ENCODE peak calls at places on chromosomes 11 and 22, in seven cellular contexts. U is H1, N is WTC11, X is A549, W is HepG2, H is SK-N-SH, E is GM12878. M is an unnamed sample.

GRCh38 chr22:37609240-37610152 is 862 bp downstream of the GGA1 start:
- DNase-seq in H (peak), N (no peak), X (no peak), W (no peak), U (no peak), E (no peak), M (peak)

GRCh38 chr11:63884191-63884590 is 32.8 kb downstream of the RCOR2 start:
- DNase-seq in E (no peak), U (no peak), W (no peak), H (no peak), N (no peak), X (no peak), M (no peak)

GRCh38 chr11:117794772-117795629 is 2.0 kb downstream of the DSCAML1 start:
- DNase-seq in E (no peak), H (no peak), W (no peak), X (no peak), U (peak), N (no peak), M (no peak)

GRCh38 chr11:95912902-95913560 is 10.9 kb downstream of the MTMR2 start:
- DNase-seq in E (no peak), U (no peak), W (no peak), N (no peak), H (no peak), X (no peak), M (peak)

GRCh38 chr11:111691176-111691575 is 75.0 kb downstream of the PPP2R1B start:
- DNase-seq in N (no peak), E (no peak), W (no peak), X (no peak), U (no peak), H (no peak), M (no peak)

GRCh38 chr11:100709233-100709999 is 22.3 kb downstream of the ARHGAP42 start:
- DNase-seq in E (no peak), H (no peak), X (no peak), W (no peak), U (no peak), N (no peak), M (no peak)

GRCh38 chr11:57340228-57340627 is 2.1 kb downstream of the P2RX3 start:
- DNase-seq in X (no peak), N (peak), E (no peak), W (no peak), H (peak), U (no peak), M (peak)

GRCh38 chr11:35791088-35791958 is 128.7 kb downstream of the TRIM44 start:
- DNase-seq in N (no peak), E (no peak), X (no peak), U (no peak), H (peak), W (no peak), M (no peak)

GRCh38 chr11:7511405-7511804 is 2.4 kb upstream of the PPFIBP2 start:
- DNase-seq in H (no peak), E (no peak), N (no peak), U (no peak), X (no peak), W (peak), M (peak)

GRCh38 chr22:44357962-44358553 is 45.3 kb upstream of the SHISAL1 start:
- DNase-seq in X (no peak), N (peak), W (no peak), H (no peak), E (no peak), U (no peak), M (no peak)

GRCh38 chr11:33500331-33500730 is 200.3 kb downstream of the C11orf91 start:
- DNase-seq in W (no peak), H (no peak), N (no peak), X (no peak), E (no peak), U (no peak), M (no peak)

DNA sequence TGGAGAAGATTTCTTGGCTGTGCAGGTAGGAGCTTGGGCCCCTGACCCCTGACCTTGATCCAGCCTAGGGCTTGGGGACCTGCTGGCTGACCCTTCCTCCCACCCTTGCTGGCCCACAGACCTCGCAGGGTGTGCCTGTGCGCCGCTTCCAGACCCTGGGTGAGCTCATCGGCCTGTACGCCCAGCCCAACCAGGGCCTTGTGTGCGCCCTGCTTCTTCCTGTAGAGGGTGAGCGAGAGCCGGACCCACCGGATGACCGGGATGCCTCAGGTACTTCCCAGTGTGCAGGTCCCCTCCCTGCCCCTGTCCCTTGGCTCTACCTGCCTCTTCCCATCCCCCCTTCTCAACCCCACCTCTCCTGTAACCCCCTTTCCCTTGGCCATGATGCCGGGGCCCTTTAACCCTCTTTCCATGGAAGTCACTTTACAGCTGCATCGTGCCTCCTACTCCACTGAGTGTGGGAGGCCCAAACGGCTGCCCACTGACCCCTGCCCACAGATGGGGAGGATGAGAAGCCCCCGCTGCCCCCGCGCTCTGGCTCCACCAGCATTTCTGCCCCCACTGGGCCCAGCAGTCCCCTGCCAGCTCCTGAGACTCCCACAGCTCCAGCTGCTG is 3.8 kb downstream of the INPPL1 start:
- DNase-seq in X (no peak), U (no peak), W (no peak), H (no peak), E (no peak), N (no peak), M (no peak)
- TF ChIP-seq CTCF in X (no peak), U (no peak), W (no peak), H (peak), E (no peak), N (no peak), M (no peak)

GRCh38 chr11:2107941-2108630 is 31.1 kb downstream of the IGF2 start:
- DNase-seq in W (no peak), N (no peak), X (no peak), U (no peak), H (no peak), E (no peak), M (no peak)

GRCh38 chr11:2110521-2110920 is 28.7 kb downstream of the IGF2 start:
- DNase-seq in E (no peak), U (no peak), W (no peak), N (no peak), X (no peak), H (no peak), M (no peak)

GRCh38 chr11:2109541-2110019 is 29.6 kb downstream of the IGF2 start:
- DNase-seq in W (peak), X (no peak), N (no peak), E (no peak), H (peak), U (no peak), M (peak)

GRCh38 chr11:2107521-2107920 is 31.7 kb downstream of the IGF2 start:
- DNase-seq in E (no peak), U (no peak), X (no peak), H (no peak), W (no peak), N (no peak), M (no peak)

GRCh38 chr11:2108675-2109481 is 30.3 kb downstream of the IGF2 start:
- DNase-seq in U (no peak), W (no peak), H (no peak), N (no peak), X (no peak), E (no peak), M (no peak)
- TF ChIP-seq MAX in U (no peak), W (no peak), H (no peak), N (no peak), X (no peak), E (no peak), M (no peak)

DNA sequence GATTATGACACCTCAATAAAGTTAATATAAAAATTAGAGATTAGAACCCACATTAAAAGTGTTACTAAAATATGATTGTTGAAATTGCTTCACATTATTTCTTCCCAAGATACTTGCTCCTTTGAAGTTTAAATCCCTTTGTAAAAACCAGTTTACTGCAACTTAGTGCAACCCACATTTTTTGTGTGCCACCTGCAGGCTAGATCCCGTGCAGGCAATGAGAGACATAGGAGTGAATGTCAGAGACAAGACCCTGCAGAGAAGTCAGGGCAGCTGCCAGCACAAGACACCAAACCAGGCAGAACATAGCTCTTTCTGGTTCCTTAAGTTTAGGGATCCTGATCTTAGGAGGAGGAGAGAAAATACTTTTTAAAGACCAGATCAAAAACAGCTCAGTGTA is 142.9 kb upstream of the MTNR1B start:
- DNase-seq in E (no peak), U (no peak), H (no peak), X (no peak), W (no peak), N (no peak), M (no peak)
- TF ChIP-seq CTCF in E (no peak), U (no peak), H (no peak), X (no peak), W (no peak), N (no peak), M (no peak)

DNA sequence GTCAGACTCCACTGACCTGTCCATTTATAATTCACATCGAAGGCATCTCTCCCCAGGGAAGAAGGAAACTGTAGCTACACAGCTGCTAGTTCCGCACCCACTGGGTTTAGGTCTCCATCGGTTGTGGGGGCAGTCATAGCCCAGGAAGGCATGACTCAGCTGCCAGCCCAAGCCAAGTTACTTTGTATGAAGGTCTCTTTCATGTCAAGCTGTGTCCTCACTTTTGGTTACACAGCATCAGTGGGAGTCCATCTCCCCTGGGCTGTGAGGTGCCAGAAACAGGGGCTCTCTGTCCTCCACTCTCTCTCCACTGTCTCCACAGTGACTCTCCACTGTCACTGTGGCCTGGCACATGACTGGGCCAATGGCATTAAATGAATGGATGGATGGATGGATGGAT is 585.2 kb downstream of the BRD1 start:
- DNase-seq in N (no peak), E (no peak), X (no peak), W (no peak), H (no peak), U (no peak), M (no peak)
- TF ChIP-seq MAX in N (no peak), E (no peak), X (no peak), W (no peak), H (no peak), U (no peak), M (no peak)

DNA sequence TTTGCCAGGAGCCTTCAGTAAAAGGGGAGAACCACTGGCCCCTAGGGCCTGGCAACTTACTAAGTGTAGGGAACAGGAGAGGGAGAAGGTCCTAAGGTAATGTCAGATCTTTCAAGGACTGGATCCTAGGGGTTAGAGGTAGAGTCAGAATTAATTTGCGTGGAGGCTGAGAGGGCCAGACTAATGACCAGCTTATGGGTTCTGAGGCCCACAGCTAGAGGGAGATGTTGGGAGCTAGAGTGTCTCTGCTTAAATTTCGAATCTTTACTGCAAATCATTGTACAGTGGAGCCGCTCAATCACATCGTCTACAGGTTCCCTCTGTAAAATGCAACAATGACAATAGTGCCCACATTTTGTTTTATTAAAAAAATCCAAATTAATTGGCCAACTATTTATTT is 31.4 kb downstream of the CLMP start:
- DNase-seq in W (no peak), U (no peak), H (no peak), E (no peak), N (no peak), X (no peak), M (no peak)
- TF ChIP-seq CTCF in W (no peak), U (no peak), H (peak), E (peak), N (no peak), X (no peak), M (peak)

GRCh38 chr11:2511421-2512369 is 66.9 kb downstream of the KCNQ1 start:
- DNase-seq in U (no peak), W (no peak), X (no peak), E (no peak), H (peak), N (peak), M (no peak)
- TF ChIP-seq MAX in U (no peak), W (no peak), X (no peak), E (no peak), H (no peak), N (no peak), M (no peak)

GRCh38 chr11:58513747-58514367 is 6.0 kb upstream of the OR5B21 start:
- DNase-seq in N (peak), U (peak), W (peak), X (peak), E (no peak), H (peak), M (peak)
- TF ChIP-seq CTCF in N (peak), U (peak), W (peak), X (peak), E (peak), H (peak), M (peak)